ENCODE peak calls at places on chromosomes 13 and 19, in five cellular contexts. N is astrocyte of the spinal cord; A is effector memory CD4-positive, alpha-beta T cell; S is heart right ventricle; E is neuronal stem cell. Q is an unnamed sample.

GRCh38 chr13:103004790-103005307 is 61.4 kb downstream of the SLC10A2 start:
- DNase-seq in N (no peak), A (no peak), S (no peak), E (no peak), Q (no peak)

GRCh38 chr13:113722921-113723320 is 36.1 kb upstream of the TMEM255B start:
- DNase-seq in N (no peak), A (no peak), S (no peak), E (no peak), Q (no peak)

GRCh38 chr19:6501740-6502648 is at the start of gene TUBB4A:
- DNase-seq in N (no peak), A (no peak), S (peak; percentile 55), E (no peak), Q (no peak)

GRCh38 chr19:7007859-7008258 is 13.4 kb downstream of the MBD3L2B start:
- DNase-seq in N (no peak), A (no peak), S (no peak), E (no peak), Q (no peak)

GRCh38 chr19:18698321-18699167 is 15.1 kb downstream of the CRTC1 start:
- DNase-seq in N (no peak), A (no peak), S (no peak), E (no peak), Q (no peak)

GRCh38 chr19:9431475-9431874 is 3.9 kb downstream of the ZNF266 start:
- DNase-seq in N (peak; percentile 13), A (no peak), S (peak; percentile 33), E (peak; percentile 31), Q (no peak)

GRCh38 chr13:97226013-97226412 is 3.9 kb downstream of the MBNL2 start:
- DNase-seq in N (no peak), A (no peak), S (no peak), E (no peak), Q (no peak)

GRCh38 chr13:69959041-69959440 is 148.6 kb upstream of the ATXN8OS start:
- DNase-seq in N (no peak), A (no peak), S (no peak), E (no peak), Q (no peak)

GRCh38 chr13:112161441-112162301 is 94.7 kb downstream of the SOX1 start:
- DNase-seq in N (no peak), A (no peak), S (no peak), E (peak; percentile 79), Q (no peak)

GRCh38 chr13:62512194-62513141 is 1096.8 kb upstream of the PCDH20 start:
- DNase-seq in N (peak; percentile 32), A (no peak), S (no peak), E (peak; percentile 30), Q (no peak)

GRCh38 chr19:5805465-5806132 is 732 bp downstream of the NRTN start:
- DNase-seq in N (peak; percentile 26), A (no peak), S (peak; percentile 77), E (peak; percentile 82), Q (no peak)

GRCh38 chr19:4878491-4878968 is 11.1 kb upstream of the PLIN3 start:
- DNase-seq in N (no peak), A (no peak), S (peak; percentile 23), E (no peak), Q (peak; percentile 20)

GRCh38 chr19:42208612-42209011 is 8.9 kb downstream of the DEDD2 start:
- DNase-seq in N (no peak), A (no peak), S (no peak), E (no peak), Q (no peak)

GRCh38 chr19:33256266-33256665 is 30.6 kb upstream of the SLC7A10 start:
- DNase-seq in N (no peak), A (no peak), S (no peak), E (no peak), Q (no peak)

GRCh38 chr19:52993342-52994178 is 20.2 kb upstream of the ERVV-1 start:
- DNase-seq in N (peak; percentile 79), A (peak; percentile 80), S (peak; percentile 83), E (peak; percentile 87), Q (peak; percentile 47)

GRCh38 chr19:55441692-55442321 is 1.3 kb downstream of the SHISA7 start:
- DNase-seq in N (no peak), A (no peak), S (no peak), E (no peak), Q (no peak)

GRCh38 chr19:5037936-5038335 is 69.0 kb downstream of the KDM4B start:
- DNase-seq in N (no peak), A (no peak), S (no peak), E (no peak), Q (no peak)

GRCh38 chr13:48938308-48938943 is 37.3 kb upstream of the FNDC3A start:
- DNase-seq in N (no peak), A (no peak), S (no peak), E (no peak), Q (no peak)

GRCh38 chr19:17942582-17943283 is 9.9 kb downstream of the CCDC124 start:
- DNase-seq in N (no peak), A (no peak), S (no peak), E (no peak), Q (no peak)

GRCh38 chr13:110503979-110504499 is 57.5 kb downstream of the RAB20 start:
- DNase-seq in N (no peak), A (no peak), S (no peak), E (no peak), Q (no peak)
- H3K4me3 ChIP-seq in N (no peak overlapping the region), A (no peak overlapping the region), S (no peak overlapping the region), E (no peak overlapping the region), Q (no peak overlapping the region)

GRCh38 chr13:101111894-101112293 is 304.4 kb downstream of the NALCN start:
- DNase-seq in N (peak; percentile 4), A (no peak), S (no peak), E (no peak), Q (no peak)
- H3K4me3 ChIP-seq in N (no peak overlapping the region), A (no peak overlapping the region), S (no peak overlapping the region), E (no peak overlapping the region), Q (no peak overlapping the region)

GRCh38 chr19:29964171-29964570 is 22.1 kb downstream of the URI1 start:
- DNase-seq in N (no peak), A (no peak), S (no peak), E (no peak), Q (no peak)

GRCh38 chr19:29963576-29963975 is 21.5 kb downstream of the URI1 start:
- DNase-seq in N (no peak), A (no peak), S (no peak), E (no peak), Q (no peak)

GRCh38 chr19:29967623-29968022 is 25.6 kb downstream of the URI1 start:
- DNase-seq in N (peak; percentile 43), A (no peak), S (no peak), E (no peak), Q (no peak)

GRCh38 chr19:29965529-29965928 is 23.5 kb downstream of the URI1 start:
- DNase-seq in N (peak; percentile 57), A (no peak), S (no peak), E (no peak), Q (no peak)

GRCh38 chr19:29966594-29967249 is 24.7 kb downstream of the URI1 start:
- DNase-seq in N (peak; percentile 47), A (no peak), S (no peak), E (no peak), Q (no peak)
- H3K4me3 ChIP-seq in N (no peak overlapping the region), A (no peak overlapping the region), S (no peak overlapping the region), E (no peak overlapping the region), Q (no peak overlapping the region)

GRCh38 chr19:45779231-45780145 is 2.8 kb downstream of the DMPK start:
- DNase-seq in N (peak; percentile 47), A (peak; percentile 83), S (peak; percentile 81), E (peak; percentile 95), Q (no peak)

GRCh38 chr19:45780448-45781281 is 1.6 kb downstream of the DMPK start:
- DNase-seq in N (no peak), A (no peak), S (no peak), E (no peak), Q (no peak)

GRCh38 chr19:45778010-45778671 is 4.1 kb downstream of the DMPK start:
- DNase-seq in N (no peak), A (no peak), S (no peak), E (no peak), Q (no peak)

GRCh38 chr19:45781282-45782161 is 768 bp downstream of the DMPK start:
- DNase-seq in N (no peak), A (no peak), S (peak; percentile 44), E (no peak), Q (no peak)

DNA sequence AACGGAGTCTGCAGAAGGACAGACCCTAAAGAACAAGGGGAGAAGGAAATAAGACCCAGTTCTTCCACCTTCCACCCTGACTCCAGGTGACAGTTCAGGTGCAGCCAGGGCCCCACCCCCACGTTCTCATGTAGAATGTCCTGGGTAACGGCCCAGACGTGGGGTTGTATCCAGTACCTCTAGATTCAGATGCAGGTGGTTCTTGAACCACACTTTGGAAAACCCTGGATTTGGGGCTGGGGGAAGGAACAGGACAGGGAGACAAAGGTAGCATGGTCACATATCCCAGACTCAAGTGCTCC is 2.2 kb downstream of the DMPK start:
- DNase-seq in N (no peak), A (no peak), S (no peak), E (no peak), Q (no peak)
- H3K4me3 ChIP-seq in N (no peak overlapping the region), A (no peak overlapping the region), S (peak overlapping the region; percentile 70), E (no peak overlapping the region), Q (peak overlapping the region; percentile 58)

GRCh38 chr19:51143486-51143885 is 1.4 kb downstream of the SIGLEC7 start:
- DNase-seq in N (no peak), A (no peak), S (no peak), E (no peak), Q (no peak)
- H3K4me3 ChIP-seq in N (no peak overlapping the region), A (no peak overlapping the region), S (no peak overlapping the region), E (no peak overlapping the region), Q (no peak overlapping the region)

GRCh38 chr19:11418166-11418517 is 972 bp downstream of the RGL3 start:
- DNase-seq in N (no peak), A (no peak), S (no peak), E (no peak), Q (no peak)
- H3K4me3 ChIP-seq in N (no peak overlapping the region), A (no peak overlapping the region), S (peak overlapping the region; percentile 58), E (no peak overlapping the region), Q (no peak overlapping the region)